ENCODE peak calls at places on chromosomes 11 and 22, in seven cellular contexts. D, S, O, J, R, I and T are unnamed samples.

GRCh38 chr11:131938321-131938751 is 567.9 kb downstream of the NTM start:
- DNase-seq in D (no peak), S (no peak), O (no peak), J (no peak), R (no peak), I (no peak), T (no peak)

GRCh38 chr11:41479179-41479578 is 19.7 kb upstream of the LRRC4C start:
- DNase-seq in D (no peak), S (no peak), O (no peak), J (no peak), R (no peak), I (no peak), T (no peak)

GRCh38 chr11:30342736-30343166 is 19.8 kb downstream of the ARL14EP start:
- DNase-seq in D (no peak), S (no peak), O (no peak), J (no peak), R (no peak), I (no peak), T (no peak)

GRCh38 chr22:29155966-29156365 is 49.7 kb upstream of the EMID1 start:
- DNase-seq in D (no peak), S (no peak), O (no peak), J (no peak), R (no peak), I (no peak), T (no peak)

GRCh38 chr11:61947486-61948210 is 2.5 kb upstream of the BEST1 start:
- DNase-seq in D (peak; percentile 87), S (peak; percentile 97), O (peak; percentile 81), J (peak; percentile 80), R (peak; percentile 99), I (no peak), T (peak; percentile 91)

GRCh38 chr22:24359452-24360120 is 67.8 kb upstream of the ADORA2A start:
- DNase-seq in D (no peak), S (no peak), O (no peak), J (peak; percentile 5), R (no peak), I (no peak), T (peak; percentile 32)

GRCh38 chr11:128929991-128930390 is 12.7 kb downstream of the TP53AIP1 start:
- DNase-seq in D (no peak), S (no peak), O (no peak), J (no peak), R (no peak), I (no peak), T (no peak)

GRCh38 chr22:23512348-23512705 is 67.8 kb downstream of the IGLL1 start:
- DNase-seq in D (no peak), S (no peak), O (no peak), J (no peak), R (no peak), I (no peak), T (no peak)

GRCh38 chr22:45006873-45007246 is 2.9 kb downstream of the PHF21B start:
- DNase-seq in D (peak; percentile 34), S (no peak), O (peak; percentile 18), J (no peak), R (no peak), I (peak; percentile 83), T (peak; percentile 34)

GRCh38 chr11:1628506-1629325 is 859 bp upstream of the KRTAP5-5 start:
- DNase-seq in D (peak; percentile 44), S (no peak), O (peak; percentile 71), J (peak; percentile 37), R (peak; percentile 25), I (peak; percentile 90), T (peak; percentile 51)

GRCh38 chr11:1943977-1944376 is 3.2 kb upstream of the MRPL23 start:
- DNase-seq in D (no peak), S (no peak), O (no peak), J (no peak), R (no peak), I (peak; percentile 37), T (no peak)

GRCh38 chr11:67648140-67648795 is 2.3 kb downstream of the ACY3 start:
- DNase-seq in D (no peak), S (no peak), O (no peak), J (peak; percentile 73), R (no peak), I (peak; percentile 55), T (no peak)

GRCh38 chr11:63813035-63813562 is at the start of gene SPINDOC:
- DNase-seq in D (peak; percentile 83), S (peak; percentile 69), O (peak; percentile 83), J (peak; percentile 59), R (peak; percentile 54), I (peak; percentile 96), T (peak; percentile 93)

GRCh38 chr11:23021287-23021863 is 161.1 kb upstream of the CCDC179 start:
- DNase-seq in D (no peak), S (no peak), O (no peak), J (peak; percentile 20), R (peak; percentile 6), I (no peak), T (peak; percentile 41)

GRCh38 chr11:14336507-14337503 is 22.2 kb downstream of the RRAS2 start:
- DNase-seq in D (no peak), S (no peak), O (no peak), J (no peak), R (no peak), I (no peak), T (no peak)

GRCh38 chr11:121800704-121801516 is 315.1 kb downstream of the BLID start:
- DNase-seq in D (no peak), S (no peak), O (no peak), J (no peak), R (peak; percentile 9), I (no peak), T (no peak)

GRCh38 chr11:123060265-123061000 is 1.5 kb downstream of the HSPA8 start:
- DNase-seq in D (no peak), S (no peak), O (no peak), J (peak; percentile 86), R (no peak), I (no peak), T (no peak)

GRCh38 chr11:9972917-9973504 is 309.1 kb downstream of the SWAP70 start:
- DNase-seq in D (no peak), S (no peak), O (no peak), J (peak; percentile 44), R (peak; percentile 46), I (no peak), T (no peak)

GRCh38 chr11:7637447-7638157 is 35.7 kb downstream of the CYB5R2 start:
- DNase-seq in D (peak; percentile 43), S (peak; percentile 74), O (no peak), J (no peak), R (peak; percentile 56), I (no peak), T (peak; percentile 66)

DNA sequence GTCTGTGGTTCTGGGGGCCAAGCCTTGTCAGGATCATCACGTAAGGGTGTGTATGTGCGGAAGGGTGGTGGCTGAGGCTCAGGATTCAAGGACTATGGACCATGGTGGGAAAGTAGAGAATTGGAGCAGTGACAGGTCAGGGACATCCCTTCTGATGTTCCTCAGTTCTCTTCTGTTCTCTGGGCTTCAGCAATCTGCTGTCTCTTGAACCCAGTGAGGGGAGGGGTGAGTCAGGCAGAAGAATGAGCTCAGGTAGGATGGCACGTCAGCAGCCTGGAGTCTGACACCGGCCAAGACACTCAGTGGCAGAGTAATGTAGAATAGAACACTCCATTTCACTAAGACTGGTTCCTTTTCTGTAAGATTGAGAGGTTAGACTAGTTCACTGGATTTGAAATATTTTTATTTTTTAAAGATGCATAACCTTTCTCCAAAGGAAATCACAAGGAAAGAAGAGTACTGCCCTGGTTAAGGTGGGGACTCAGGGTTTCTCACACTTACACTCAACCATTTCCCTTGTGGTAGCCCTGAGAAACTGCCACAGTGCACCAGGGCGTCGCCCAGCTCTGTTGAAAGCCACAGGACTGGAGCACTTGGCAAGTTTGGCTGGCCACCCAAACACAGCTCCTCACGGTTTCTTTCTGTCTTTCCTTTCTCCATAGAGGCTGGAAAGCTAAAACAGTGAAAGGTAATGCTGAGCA is 23.2 kb upstream of the MICAL2 start:
- DNase-seq in D (peak; percentile 38), S (peak; percentile 65), O (no peak), J (peak; percentile 51), R (no peak), I (no peak), T (no peak)
- H3K4me1 ChIP-seq in D (peaks cover 24% of the 10 kb centered on the region), S (peaks cover 77% of the 10 kb centered on the region), O (peaks cover 75% of the 10 kb centered on the region), J (peaks cover 5% of the 10 kb centered on the region), R (peaks cover 48% of the 10 kb centered on the region), I (peaks cover 65% of the 10 kb centered on the region), T (peaks cover 22% of the 10 kb centered on the region)

GRCh38 chr11:87141980-87142514 is 104.3 kb downstream of the TMEM135 start:
- DNase-seq in D (no peak), S (no peak), O (no peak), J (no peak), R (no peak), I (no peak), T (no peak)

GRCh38 chr11:87143663-87144062 is 105.9 kb downstream of the TMEM135 start:
- DNase-seq in D (no peak), S (no peak), O (no peak), J (no peak), R (no peak), I (no peak), T (no peak)

GRCh38 chr11:87144266-87144665 is 106.5 kb downstream of the TMEM135 start:
- DNase-seq in D (no peak), S (no peak), O (no peak), J (no peak), R (no peak), I (no peak), T (no peak)

GRCh38 chr11:87141322-87141721 is 103.6 kb downstream of the TMEM135 start:
- DNase-seq in D (no peak), S (no peak), O (no peak), J (no peak), R (no peak), I (no peak), T (no peak)

GRCh38 chr11:87142594-87142993 is 104.9 kb downstream of the TMEM135 start:
- DNase-seq in D (no peak), S (no peak), O (no peak), J (no peak), R (no peak), I (no peak), T (no peak)
- H3K27ac ChIP-seq in D (no peak overlapping the region), S (no peak overlapping the region), O (no peak overlapping the region), J (no peak overlapping the region), R (no peak overlapping the region), I (no peak overlapping the region), T (no peak overlapping the region)

GRCh38 chr11:66624450-66624849 is 8.0 kb downstream of the RBM14 start:
- DNase-seq in D (no peak), S (no peak), O (no peak), J (no peak), R (no peak), I (peak; percentile 60), T (no peak)
- H3K4me1 ChIP-seq in D (peaks cover 39% of the 10 kb centered on the region), S (peaks cover 65% of the 10 kb centered on the region), O (peaks cover 68% of the 10 kb centered on the region), J (no peaks in the 10 kb centered on the region), R (peaks cover 60% of the 10 kb centered on the region), I (peaks cover 32% of the 10 kb centered on the region), T (peaks cover 21% of the 10 kb centered on the region)

DNA sequence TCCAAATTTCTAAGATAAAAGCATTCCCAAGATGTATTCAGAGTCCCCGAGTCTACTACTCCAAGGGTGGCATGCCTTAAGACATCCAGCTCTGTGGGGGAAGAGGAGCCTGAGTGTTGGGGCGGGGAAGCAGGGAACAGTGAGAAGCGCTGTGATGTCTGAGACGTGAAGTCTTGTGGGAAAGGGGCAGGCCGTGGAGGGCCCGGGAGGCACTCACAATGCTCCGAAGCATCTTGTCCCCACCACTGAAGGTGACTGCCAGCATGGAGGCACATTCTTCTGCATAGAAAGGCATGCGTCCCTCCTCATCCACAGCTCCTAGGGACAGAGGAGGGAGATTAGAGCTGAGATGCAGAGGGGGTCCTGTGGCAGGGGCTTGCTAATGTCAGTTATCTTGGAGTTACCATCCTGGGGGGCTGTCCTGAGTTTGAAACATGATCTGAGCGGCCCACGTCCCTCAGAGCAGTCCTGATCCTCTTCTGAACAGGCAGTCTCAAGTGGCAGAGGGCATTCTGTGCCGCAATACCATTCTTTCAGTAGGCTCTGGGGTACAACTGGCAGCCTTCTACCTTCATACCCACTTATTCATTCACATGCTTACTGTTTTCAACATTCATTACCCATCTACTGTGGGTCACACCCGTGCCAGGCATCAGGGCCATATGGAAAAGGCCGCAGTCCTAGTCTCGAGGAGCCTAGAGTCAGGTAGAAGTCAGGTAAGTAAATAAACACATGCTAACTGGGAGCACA is 8.7 kb downstream of the PCSK7 start:
- DNase-seq in D (no peak), S (no peak), O (no peak), J (no peak), R (no peak), I (no peak), T (peak; percentile 19)
- H3K27ac ChIP-seq in D (peak overlapping the region; percentile 86), S (peak overlapping the region; percentile 88), O (peak overlapping the region; percentile 93), J (no peak overlapping the region), R (peak overlapping the region; percentile 82), I (peak overlapping the region; percentile 29), T (no peak overlapping the region)